ENCODE peak calls at places on chromosomes 7 and 10, in ten cellular contexts. K is thoracic aorta; M is AML-193; I is SW480; U is MM.1S; J is stimulated activated CD4-positive, alpha-beta T cell treated with anti-CD3 and anti-CD28 coated beads, Interleukin-4, amount 100 ng/mL, for 48 hours; G is T-helper 1 cell; V is NB4; N is upper lobe of right lung; D is fibroblast of the conjunctiva. L is an unnamed sample.

GRCh38 chr10:79203833-79204232 is 135.1 kb downstream of the ZMIZ1 start:
- DNase-seq in K (no peak), M (no peak), I (no peak), U (no peak), J (no peak), G (no peak), V (no peak), N (no peak), D (no peak), L (no peak)

GRCh38 chr7:115357213-115357999 is 435.5 kb downstream of the MDFIC start:
- DNase-seq in K (no peak), M (no peak), I (peak), U (no peak), J (no peak), G (no peak), V (no peak), N (no peak), D (no peak), L (no peak)

GRCh38 chr7:80834105-80834410 is 84.8 kb downstream of the SEMA3C start:
- DNase-seq in K (no peak), M (no peak), I (no peak), U (no peak), J (no peak), G (no peak), V (no peak), N (no peak), D (no peak), L (no peak)

GRCh38 chr7:50209461-50210161 is 94.9 kb upstream of the IKZF1 start:
- DNase-seq in K (no peak), M (no peak), I (no peak), U (no peak), J (peak), G (no peak), V (no peak), N (no peak), D (no peak), L (no peak)

GRCh38 chr7:81299272-81299671 is 380.4 kb upstream of the SEMA3C start:
- DNase-seq in K (no peak), M (no peak), I (peak), U (no peak), J (no peak), G (no peak), V (peak), N (no peak), D (peak), L (no peak)

GRCh38 chr7:37786741-37787569 is 61.4 kb upstream of the NME8 start:
- DNase-seq in K (no peak), M (no peak), I (no peak), U (peak), J (no peak), G (no peak), V (peak), N (no peak), D (no peak), L (no peak)

GRCh38 chr7:15305002-15305600 is 256.7 kb downstream of the AGMO start:
- DNase-seq in K (no peak), M (peak), I (peak), U (peak), J (no peak), G (no peak), V (peak), N (no peak), D (peak), L (peak)

GRCh38 chr10:21519981-21520436 is 5.5 kb downstream of the SKIDA1 start:
- DNase-seq in K (no peak), M (no peak), I (peak), U (peak), J (no peak), G (no peak), V (no peak), N (no peak), D (peak), L (no peak)

L was measured in progenitor cell of endocrine pancreas.